ENCODE peak calls at places on chromosomes 5 and 9, in six cellular contexts. S is HCT116, X is sigmoid colon, Q is upper lobe of right lung, G is right atrium auricular region, F is A549. O is an unnamed sample.

GRCh38 chr5:9265391-9266287 is 280.2 kb downstream of the SEMA5A start:
- DNase-seq in S (no peak), X (no peak), Q (peak; percentile 79), G (no peak), F (no peak), O (no peak)

GRCh38 chr9:29691758-29692407 is 2118.6 kb upstream of the C9orf72 start:
- DNase-seq in S (peak; percentile 23), X (no peak), Q (no peak), G (no peak), F (peak; percentile 42), O (peak; percentile 70)

GRCh38 chr9:36325081-36325828 is 67.0 kb upstream of the GNE start:
- DNase-seq in S (no peak), X (peak; percentile 70), Q (no peak), G (peak; percentile 63), F (no peak), O (no peak)

GRCh38 chr5:93433422-93433821 is 147.6 kb downstream of the NR2F1-AS1 start:
- DNase-seq in S (no peak), X (no peak), Q (no peak), G (no peak), F (peak; percentile 36), O (no peak)

GRCh38 chr5:64632251-64632650 is 58.1 kb upstream of the SHISAL2B start:
- DNase-seq in S (no peak), X (no peak), Q (no peak), G (no peak), F (no peak), O (no peak)

GRCh38 chr9:132670359-132670815 is at the start of gene GTF3C4:
- DNase-seq in S (peak; percentile 46), X (peak; percentile 94), Q (peak; percentile 94), G (peak; percentile 90), F (peak; percentile 80), O (peak; percentile 89)

GRCh38 chr9:93684806-93685553 is 108.6 kb downstream of the PHF2 start:
- DNase-seq in S (no peak), X (no peak), Q (peak; percentile 29), G (no peak), F (no peak), O (no peak)

GRCh38 chr5:74429495-74429894 is 211.0 kb downstream of the ENC1 start:
- DNase-seq in S (no peak), X (no peak), Q (no peak), G (no peak), F (no peak), O (no peak)

GRCh38 chr5:44536650-44537260 is 147.5 kb upstream of the FGF10 start:
- DNase-seq in S (peak; percentile 53), X (no peak), Q (no peak), G (peak; percentile 60), F (peak; percentile 29), O (peak; percentile 49)

GRCh38 chr5:168353216-168353957 is 61.9 kb downstream of the WWC1 start:
- DNase-seq in S (no peak), X (no peak), Q (no peak), G (no peak), F (peak; percentile 38), O (no peak)

GRCh38 chr9:93896496-93897033 is 58.6 kb downstream of the BARX1 start:
- DNase-seq in S (no peak), X (peak; percentile 58), Q (peak; percentile 45), G (no peak), F (no peak), O (no peak)

GRCh38 chr5:128674837-128675446 is 136.9 kb upstream of the FBN2 start:
- DNase-seq in S (peak; percentile 50), X (no peak), Q (no peak), G (no peak), F (peak; percentile 52), O (peak; percentile 59)

GRCh38 chr5:147490989-147491388 is 18.9 kb downstream of the DPYSL3 start:
- DNase-seq in S (no peak), X (no peak), Q (no peak), G (no peak), F (no peak), O (no peak)

GRCh38 chr5:134738963-134739661 is 764 bp downstream of the CAMLG start:
- DNase-seq in S (peak; percentile 55), X (no peak), Q (peak; percentile 47), G (no peak), F (peak; percentile 70), O (peak; percentile 21)

GRCh38 chr9:85524531-85524930 is 217.2 kb downstream of the AGTPBP1 start:
- DNase-seq in S (no peak), X (no peak), Q (no peak), G (no peak), F (no peak), O (no peak)

GRCh38 chr5:115456056-115456455 is 88.5 kb downstream of the FEM1C start:
- DNase-seq in S (no peak), X (no peak), Q (no peak), G (no peak), F (no peak), O (no peak)
- H3K4me1 ChIP-seq in S (peaks cover 9% of the 10 kb centered on the region), X (no peaks in the 10 kb centered on the region), Q (peaks cover 18% of the 10 kb centered on the region), G (peaks cover 45% of the 10 kb centered on the region), F (peaks cover 43% of the 10 kb centered on the region), O (no peaks in the 10 kb centered on the region)

DNA sequence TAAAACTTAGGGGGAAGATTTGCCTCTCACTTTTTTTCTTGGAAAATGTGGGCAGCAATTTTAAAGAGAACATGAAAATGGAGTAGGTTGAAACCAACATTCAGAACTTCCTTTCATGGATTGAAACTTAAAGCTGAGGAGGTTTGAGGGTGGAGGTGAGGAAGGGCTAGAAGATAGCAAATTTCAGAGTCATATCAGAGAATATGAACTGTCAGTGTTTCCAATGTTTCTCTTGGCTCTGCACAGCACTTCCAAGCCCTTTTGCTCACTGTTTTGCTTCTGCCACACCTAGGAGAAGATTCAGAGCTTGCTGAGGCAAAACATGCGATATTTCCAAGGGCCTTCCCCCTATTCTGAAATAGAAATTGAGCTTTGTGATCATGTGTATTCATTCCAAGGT is 281.0 kb downstream of the AOPEP start:
- DNase-seq in S (no peak), X (no peak), Q (no peak), G (no peak), F (no peak), O (no peak)
- H3K4me3 ChIP-seq in S (no peak overlapping the region), X (peak overlapping the region; percentile 83), Q (peak overlapping the region; percentile 73), G (peak overlapping the region; percentile 88), F (peak overlapping the region; percentile 87), O (peak overlapping the region; percentile 91)

GRCh38 chr5:177510567-177511053 is 984 bp upstream of the DOK3 start:
- DNase-seq in S (no peak), X (no peak), Q (peak; percentile 85), G (no peak), F (no peak), O (no peak)

GRCh38 chr5:177508837-177509236 is 789 bp downstream of the DOK3 start:
- DNase-seq in S (no peak), X (no peak), Q (no peak), G (no peak), F (no peak), O (no peak)

GRCh38 chr5:177509361-177509951 is at the start of gene DOK3:
- DNase-seq in S (no peak), X (no peak), Q (peak; percentile 85), G (no peak), F (no peak), O (peak; percentile 51)

GRCh38 chr5:177511181-177511580 is 1.6 kb upstream of the DOK3 start:
- DNase-seq in S (no peak), X (no peak), Q (no peak), G (no peak), F (no peak), O (no peak)

GRCh38 chr5:177509991-177510566 is 453 bp upstream of the DOK3 start:
- DNase-seq in S (no peak), X (no peak), Q (no peak), G (no peak), F (no peak), O (peak; percentile 30)
- TF ChIP-seq CTCF in S (no peak), X (no peak), Q (no peak), G (no peak), F (no peak), O (no peak)

DNA sequence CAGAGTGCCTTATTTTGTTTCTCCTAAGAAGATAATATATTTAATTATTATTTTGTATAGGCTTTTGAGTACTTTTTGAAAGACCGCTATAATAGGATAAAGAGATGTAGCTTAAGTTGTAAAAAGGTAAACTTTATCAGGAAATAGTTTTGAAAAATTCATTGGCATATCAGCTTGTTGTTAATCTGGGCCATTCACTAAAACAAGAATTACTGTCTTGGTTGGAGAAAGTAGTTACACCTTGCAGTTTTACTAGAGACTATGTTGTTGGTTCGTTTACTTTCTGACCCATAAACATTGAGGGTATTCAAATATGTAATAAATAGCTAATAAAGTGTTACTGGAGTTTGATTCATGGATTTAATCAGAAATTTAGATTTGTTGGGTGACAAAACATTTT is 33.7 kb downstream of the TNPO1 start:
- DNase-seq in S (no peak), X (no peak), Q (no peak), G (no peak), F (no peak), O (no peak)
- H3K4me1 ChIP-seq in S (peaks cover 11% of the 10 kb centered on the region), X (no peaks in the 10 kb centered on the region), Q (peaks cover 57% of the 10 kb centered on the region), G (peaks cover 66% of the 10 kb centered on the region), F (peaks cover 63% of the 10 kb centered on the region), O (peaks cover 11% of the 10 kb centered on the region)

DNA sequence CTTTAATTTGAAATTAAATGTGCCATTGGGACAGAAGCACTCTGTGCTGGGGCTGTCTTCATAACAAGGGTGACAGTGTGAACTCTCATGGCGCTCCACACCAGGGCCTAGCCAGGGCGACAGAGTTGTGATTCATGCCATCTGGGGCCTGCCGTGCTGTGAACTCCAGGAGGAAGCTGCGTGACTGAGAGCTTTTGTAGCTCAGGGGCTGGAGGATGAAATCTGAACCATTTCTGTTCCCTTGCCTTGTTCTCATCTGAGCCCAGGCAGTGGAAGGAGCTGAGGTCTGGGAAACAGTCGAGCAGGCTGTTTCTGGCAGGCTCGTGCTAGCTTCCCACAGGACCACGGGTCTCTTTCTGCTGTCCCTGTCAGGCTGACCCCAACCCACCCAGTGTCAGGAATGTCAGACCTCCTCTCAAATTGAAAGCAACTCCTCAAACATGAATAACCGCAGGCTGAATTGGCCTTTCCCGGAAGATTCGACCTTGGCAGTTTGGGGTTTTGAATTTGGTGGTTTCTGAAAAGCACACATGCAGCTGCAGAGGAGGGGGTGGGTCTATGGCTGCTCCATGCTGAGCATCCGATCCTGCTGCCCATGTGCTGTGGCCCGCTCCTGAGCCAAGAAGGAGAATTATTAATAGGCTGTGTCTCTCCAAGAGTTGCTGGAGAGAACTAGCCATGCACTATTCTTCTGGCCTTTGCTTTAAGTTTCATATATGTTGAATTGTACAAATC is 69.2 kb upstream of the RPS23 start:
- DNase-seq in S (no peak), X (no peak), Q (no peak), G (peak; percentile 73), F (no peak), O (no peak)
- H3K4me3 ChIP-seq in S (no peak overlapping the region), X (no peak overlapping the region), Q (no peak overlapping the region), G (no peak overlapping the region), F (no peak overlapping the region), O (no peak overlapping the region)